ENCODE peak calls at places on chromosome 18, in ten cellular contexts. G is T-helper 1 cell; B is GM20000; J is left cardiac atrium; H is D341Med; N is activated T-helper 1 cell treated with anti-CD3 and anti-CD28 coated beads, Interleukin-2, amount 50 U/mL, for 16 hours; Q is PC-9; W is AG08396; K is activated CD4-positive, alpha-beta T cell treated with anti-CD3 and anti-CD28 coated beads, Interleukin-2, amount 50 U/mL, for 24 hours; R is NCI-H187. F is an unnamed sample.

GRCh38 chr18:40935423-40935822 is 1019.6 kb upstream of the PIK3C3 start:
- DNase-seq in G (no peak), B (peak), J (no peak), H (no peak), N (no peak), Q (no peak), W (peak), K (no peak), R (no peak), F (no peak)

GRCh38 chr18:12391487-12392136 is 14.6 kb upstream of the AFG3L2 start:
- DNase-seq in G (peak), B (peak), J (peak), H (peak), N (no peak), Q (peak), W (peak), K (peak), R (no peak), F (peak)

GRCh38 chr18:47928466-47928865 is 2.0 kb downstream of the SMAD2 start:
- DNase-seq in G (peak), B (no peak), J (no peak), H (no peak), N (no peak), Q (no peak), W (no peak), K (no peak), R (no peak), F (no peak)

GRCh38 chr18:53375641-53376040 is 848.8 kb downstream of the MBD2 start:
- DNase-seq in G (no peak), B (no peak), J (no peak), H (no peak), N (no peak), Q (no peak), W (no peak), K (no peak), R (no peak), F (no peak)

GRCh38 chr18:3799515-3799914 is 349.5 kb downstream of the TGIF1 start:
- DNase-seq in G (no peak), B (no peak), J (no peak), H (no peak), N (no peak), Q (no peak), W (no peak), K (no peak), R (peak), F (no peak)

GRCh38 chr18:63409301-63409700 is 13.0 kb downstream of the VPS4B start:
- DNase-seq in G (peak), B (no peak), J (no peak), H (no peak), N (no peak), Q (no peak), W (peak), K (no peak), R (no peak), F (no peak)

GRCh38 chr18:76844742-76845477 is 22.6 kb downstream of the ZNF236 start:
- DNase-seq in G (no peak), B (no peak), J (no peak), H (no peak), N (no peak), Q (no peak), W (no peak), K (no peak), R (no peak), F (no peak)

GRCh38 chr18:7617738-7618422 is 50.8 kb downstream of the PTPRM start:
- DNase-seq in G (no peak), B (no peak), J (peak), H (no peak), N (no peak), Q (no peak), W (peak), K (no peak), R (no peak), F (no peak)

GRCh38 chr18:74255022-74255658 is 36.6 kb downstream of the CYB5A start:
- DNase-seq in G (no peak), B (no peak), J (no peak), H (no peak), N (no peak), Q (no peak), W (no peak), K (no peak), R (no peak), F (no peak)

GRCh38 chr18:21164746-21165145 is 53.1 kb upstream of the ROCK1 start:
- DNase-seq in G (no peak), B (no peak), J (no peak), H (no peak), N (no peak), Q (no peak), W (no peak), K (no peak), R (no peak), F (no peak)

GRCh38 chr18:60861575-60861974 is 471.7 kb upstream of the CDH20 start:
- DNase-seq in G (no peak), B (no peak), J (no peak), H (no peak), N (no peak), Q (no peak), W (no peak), K (no peak), R (no peak), F (no peak)

GRCh38 chr18:13983506-13983905 is 68.2 kb upstream of the MC2R start:
- DNase-seq in G (no peak), B (no peak), J (no peak), H (no peak), N (no peak), Q (no peak), W (no peak), K (no peak), R (no peak), F (no peak)

GRCh38 chr18:79611040-79611681 is 68.4 kb upstream of the CTDP1 start:
- DNase-seq in G (no peak), B (no peak), J (peak), H (no peak), N (no peak), Q (peak), W (peak), K (no peak), R (no peak), F (no peak)

GRCh38 chr18:59275406-59275949 is 2.2 kb upstream of the RAX start:
- DNase-seq in G (no peak), B (no peak), J (no peak), H (no peak), N (no peak), Q (no peak), W (no peak), K (no peak), R (no peak), F (no peak)

GRCh38 chr18:77702686-77703085 is 453.0 kb downstream of the GALR1 start:
- DNase-seq in G (no peak), B (no peak), J (no peak), H (no peak), N (no peak), Q (peak), W (no peak), K (no peak), R (no peak), F (no peak)

GRCh38 chr18:11500153-11501122 is 109.0 kb upstream of the SLC35G4 start:
- DNase-seq in G (no peak), B (no peak), J (peak), H (no peak), N (no peak), Q (peak), W (peak), K (no peak), R (no peak), F (peak)

GRCh38 chr18:60277855-60278480 is 94.6 kb downstream of the MC4R start:
- DNase-seq in G (no peak), B (no peak), J (no peak), H (no peak), N (no peak), Q (no peak), W (no peak), K (no peak), R (no peak), F (peak)

F was measured in foreskin melanocyte.